ENCODE peak calls at places on chromosome 17, in seven cellular contexts. One of them, this sample, is unnamed.

GRCh38 chr17:76598004-76598439 is 12.4 kb upstream of the ST6GALNAC2 start:
- DNase-seq in lung: no peak
- DNase-seq in BJ: no peak
- DNase-seq in nucleus accumbens: peak
- DNase-seq in T-helper 9 cell: no peak
- DNase-seq in nephron progenitor cell: no peak
- DNase-seq in neural crest cell: no peak
- DNase-seq in this sample: no peak

GRCh38 chr17:66353937-66354401 is 51.6 kb downstream of the PRKCA start:
- DNase-seq in lung: no peak
- DNase-seq in BJ: peak
- DNase-seq in nucleus accumbens: no peak
- DNase-seq in T-helper 9 cell: no peak
- DNase-seq in nephron progenitor cell: no peak
- DNase-seq in neural crest cell: no peak
- DNase-seq in this sample: no peak

GRCh38 chr17:37650419-37651003 is 7.3 kb upstream of the DDX52 start:
- DNase-seq in lung: no peak
- DNase-seq in BJ: peak
- DNase-seq in nucleus accumbens: peak
- DNase-seq in T-helper 9 cell: no peak
- DNase-seq in nephron progenitor cell: peak
- DNase-seq in neural crest cell: peak
- DNase-seq in this sample: no peak

GRCh38 chr17:44935116-44935515 is 12.5 kb downstream of the KIF18B start:
- DNase-seq in lung: no peak
- DNase-seq in BJ: no peak
- DNase-seq in nucleus accumbens: no peak
- DNase-seq in T-helper 9 cell: no peak
- DNase-seq in nephron progenitor cell: no peak
- DNase-seq in neural crest cell: no peak
- DNase-seq in this sample: no peak

GRCh38 chr17:1574697-1575471 is 12.3 kb upstream of the PITPNA start:
- DNase-seq in lung: no peak
- DNase-seq in BJ: no peak
- DNase-seq in nucleus accumbens: no peak
- DNase-seq in T-helper 9 cell: no peak
- DNase-seq in nephron progenitor cell: no peak
- DNase-seq in neural crest cell: no peak
- DNase-seq in this sample: no peak

GRCh38 chr17:45997624-45998023 is 1.4 kb upstream of the STH start:
- DNase-seq in lung: no peak
- DNase-seq in BJ: peak
- DNase-seq in nucleus accumbens: no peak
- DNase-seq in T-helper 9 cell: no peak
- DNase-seq in nephron progenitor cell: no peak
- DNase-seq in neural crest cell: no peak
- DNase-seq in this sample: no peak

GRCh38 chr17:50184611-50185398 is 16.6 kb downstream of the COL1A1 start:
- DNase-seq in lung: no peak
- DNase-seq in BJ: no peak
- DNase-seq in nucleus accumbens: peak
- DNase-seq in T-helper 9 cell: no peak
- DNase-seq in nephron progenitor cell: no peak
- DNase-seq in neural crest cell: no peak
- DNase-seq in this sample: no peak

GRCh38 chr17:65022751-65023421 is 33.7 kb downstream of the GNA13 start:
- DNase-seq in lung: no peak
- DNase-seq in BJ: peak
- DNase-seq in nucleus accumbens: no peak
- DNase-seq in T-helper 9 cell: no peak
- DNase-seq in nephron progenitor cell: no peak
- DNase-seq in neural crest cell: no peak
- DNase-seq in this sample: no peak

GRCh38 chr17:19979917-19980770 is 2.5 kb upstream of the AKAP10 start:
- DNase-seq in lung: no peak
- DNase-seq in BJ: no peak
- DNase-seq in nucleus accumbens: no peak
- DNase-seq in T-helper 9 cell: no peak
- DNase-seq in nephron progenitor cell: no peak
- DNase-seq in neural crest cell: no peak
- DNase-seq in this sample: no peak

GRCh38 chr17:13117616-13118015 is 99.8 kb upstream of the ELAC2 start:
- DNase-seq in lung: no peak
- DNase-seq in BJ: no peak
- DNase-seq in nucleus accumbens: no peak
- DNase-seq in T-helper 9 cell: no peak
- DNase-seq in nephron progenitor cell: no peak
- DNase-seq in neural crest cell: no peak
- DNase-seq in this sample: no peak

GRCh38 chr17:33520404-33521032 is 227.4 kb upstream of the ASIC2 start:
- DNase-seq in lung: no peak
- DNase-seq in BJ: no peak
- DNase-seq in nucleus accumbens: peak
- DNase-seq in T-helper 9 cell: peak
- DNase-seq in nephron progenitor cell: peak
- DNase-seq in neural crest cell: peak
- DNase-seq in this sample: no peak

GRCh38 chr17:74579910-74580309 is 12.2 kb downstream of the CD300LD start:
- DNase-seq in lung: no peak
- DNase-seq in BJ: no peak
- DNase-seq in nucleus accumbens: no peak
- DNase-seq in T-helper 9 cell: no peak
- DNase-seq in nephron progenitor cell: no peak
- DNase-seq in neural crest cell: no peak
- DNase-seq in this sample: no peak

GRCh38 chr17:73757324-73757942 is 113.2 kb upstream of the SDK2 start:
- DNase-seq in lung: no peak
- DNase-seq in BJ: no peak
- DNase-seq in nucleus accumbens: no peak
- DNase-seq in T-helper 9 cell: no peak
- DNase-seq in nephron progenitor cell: no peak
- DNase-seq in neural crest cell: no peak
- DNase-seq in this sample: no peak

GRCh38 chr17:56597495-56597990 is 4.0 kb downstream of the NOG start:
- DNase-seq in lung: no peak
- DNase-seq in BJ: no peak
- DNase-seq in nucleus accumbens: peak
- DNase-seq in T-helper 9 cell: no peak
- DNase-seq in nephron progenitor cell: peak
- DNase-seq in neural crest cell: peak
- DNase-seq in this sample: no peak

GRCh38 chr17:6187836-6188235 is 117.7 kb downstream of the WSCD1 start:
- DNase-seq in lung: no peak
- DNase-seq in BJ: no peak
- DNase-seq in nucleus accumbens: no peak
- DNase-seq in T-helper 9 cell: no peak
- DNase-seq in nephron progenitor cell: no peak
- DNase-seq in neural crest cell: no peak
- DNase-seq in this sample: no peak

GRCh38 chr17:82060001-82060380 is 5.6 kb downstream of the DUS1L start:
- DNase-seq in lung: no peak
- DNase-seq in BJ: no peak
- DNase-seq in nucleus accumbens: no peak
- DNase-seq in T-helper 9 cell: no peak
- DNase-seq in nephron progenitor cell: no peak
- DNase-seq in neural crest cell: no peak
- DNase-seq in this sample: no peak

GRCh38 chr17:63768433-63768832 is 5.0 kb downstream of the CCDC47 start:
- DNase-seq in lung: no peak
- DNase-seq in BJ: no peak
- DNase-seq in nucleus accumbens: no peak
- DNase-seq in T-helper 9 cell: no peak
- DNase-seq in nephron progenitor cell: no peak
- DNase-seq in neural crest cell: no peak
- DNase-seq in this sample: no peak

GRCh38 chr17:27807567-27808470 is 7.5 kb upstream of the NOS2 start:
- DNase-seq in lung: no peak
- DNase-seq in BJ: no peak
- DNase-seq in nucleus accumbens: no peak
- DNase-seq in T-helper 9 cell: peak
- DNase-seq in nephron progenitor cell: no peak
- DNase-seq in neural crest cell: no peak
- DNase-seq in this sample: peak

This sample was measured in natural killer cell.